ENCODE peak calls at places on chromosomes 13 and 19, in seven cellular contexts. P, H, T, J, B, A and M are unnamed samples.

GRCh38 chr13:48194392-48194754 is 38.6 kb upstream of the ITM2B start:
- DNase-seq in P (no peak), H (no peak), T (peak; percentile 59), J (no peak), B (no peak), A (no peak), M (no peak)

GRCh38 chr13:38821753-38822551 is 135.1 kb downstream of the FREM2 start:
- DNase-seq in P (no peak), H (peak; percentile 76), T (peak; percentile 78), J (no peak), B (no peak), A (no peak), M (no peak)

GRCh38 chr19:9793051-9793591 is 24.6 kb upstream of the ZNF846 start:
- DNase-seq in P (no peak), H (peak; percentile 58), T (peak; percentile 42), J (no peak), B (peak; percentile 27), A (no peak), M (peak; percentile 67)

GRCh38 chr19:54515156-54515555 is 12.5 kb downstream of the LAIR2 start:
- DNase-seq in P (no peak), H (no peak), T (no peak), J (no peak), B (no peak), A (no peak), M (no peak)

GRCh38 chr13:111011899-111012298 is 97.0 kb upstream of the ANKRD10 start:
- DNase-seq in P (no peak), H (no peak), T (peak; percentile 32), J (no peak), B (no peak), A (no peak), M (no peak)

GRCh38 chr19:15836595-15837398 is 21.3 kb upstream of the OR10H1 start:
- DNase-seq in P (peak; percentile 74), H (peak; percentile 95), T (peak; percentile 95), J (no peak), B (peak; percentile 96), A (no peak), M (peak; percentile 81)

GRCh38 chr13:27549406-27549981 is 70.8 kb downstream of the LNX2 start:
- DNase-seq in P (no peak), H (peak; percentile 99), T (peak; percentile 98), J (no peak), B (no peak), A (no peak), M (no peak)

GRCh38 chr19:10899171-10899653 is 27.9 kb downstream of the CARM1 start:
- DNase-seq in P (no peak), H (peak; percentile 45), T (peak; percentile 52), J (no peak), B (no peak), A (no peak), M (no peak)

GRCh38 chr13:26629260-26629659 is 71.8 kb downstream of the WASF3 start:
- DNase-seq in P (no peak), H (peak; percentile 9), T (peak; percentile 15), J (no peak), B (no peak), A (no peak), M (no peak)

GRCh38 chr19:11552666-11553372 is 6.2 kb downstream of the ELOF1 start:
- DNase-seq in P (no peak), H (no peak), T (no peak), J (no peak), B (no peak), A (no peak), M (no peak)

GRCh38 chr13:21124853-21125252 is 51.5 kb downstream of the SKA3 start:
- DNase-seq in P (no peak), H (peak; percentile 37), T (peak; percentile 79), J (peak; percentile 81), B (no peak), A (peak; percentile 20), M (no peak)

GRCh38 chr13:23579072-23579885 is 9.1 kb downstream of the TNFRSF19 start:
- DNase-seq in P (peak; percentile 56), H (peak; percentile 68), T (peak; percentile 88), J (peak; percentile 98), B (peak; percentile 90), A (peak; percentile 97), M (peak; percentile 97)

GRCh38 chr19:13751436-13751835 is 12.9 kb upstream of the MRI1 start:
- DNase-seq in P (no peak), H (no peak), T (no peak), J (no peak), B (no peak), A (no peak), M (no peak)

GRCh38 chr13:42574435-42575311 is 721 bp downstream of the TNFSF11 start:
- DNase-seq in P (no peak), H (no peak), T (peak; percentile 20), J (no peak), B (no peak), A (no peak), M (no peak)

GRCh38 chr19:1280588-1281269 is 4.9 kb upstream of the EFNA2 start:
- DNase-seq in P (no peak), H (no peak), T (no peak), J (no peak), B (no peak), A (no peak), M (no peak)

GRCh38 chr19:17420267-17420924 is 549 bp downstream of the MVB12A start:
- DNase-seq in P (no peak), H (peak; percentile 17), T (peak; percentile 31), J (no peak), B (no peak), A (peak; percentile 40), M (peak; percentile 37)

GRCh38 chr13:46149272-46150133 is 32.5 kb downstream of the LCP1 start:
- DNase-seq in P (peak; percentile 96), H (peak; percentile 88), T (peak; percentile 71), J (no peak), B (no peak), A (no peak), M (no peak)

GRCh38 chr19:30386551-30387143 is 14.5 kb downstream of the ZNF536 start:
- DNase-seq in P (no peak), H (no peak), T (no peak), J (peak; percentile 13), B (no peak), A (no peak), M (no peak)

GRCh38 chr19:15538774-15539173 is 30.4 kb downstream of the CYP4F22 start:
- DNase-seq in P (no peak), H (no peak), T (peak; percentile 25), J (no peak), B (no peak), A (no peak), M (no peak)

GRCh38 chr19:40460185-40460584 is 5.4 kb downstream of the BLVRB start:
- DNase-seq in P (no peak), H (no peak), T (no peak), J (no peak), B (no peak), A (no peak), M (no peak)

GRCh38 chr19:56119585-56119978 is 1.5 kb downstream of the ZNF787 start:
- DNase-seq in P (no peak), H (peak; percentile 52), T (peak; percentile 46), J (no peak), B (no peak), A (no peak), M (no peak)

GRCh38 chr19:52444506-52444905 is 8.8 kb upstream of the ZNF578 start:
- DNase-seq in P (no peak), H (no peak), T (no peak), J (no peak), B (no peak), A (no peak), M (no peak)

GRCh38 chr19:38173324-38174041 is 50.5 kb downstream of the DPF1 start:
- DNase-seq in P (peak; percentile 49), H (peak; percentile 95), T (peak; percentile 97), J (no peak), B (no peak), A (no peak), M (no peak)

GRCh38 chr13:31072041-31072440 is 89.7 kb downstream of the HSPH1 start:
- DNase-seq in P (no peak), H (no peak), T (no peak), J (no peak), B (no peak), A (no peak), M (no peak)

GRCh38 chr13:26929971-26930730 is 169.6 kb upstream of the GPR12 start:
- DNase-seq in P (peak; percentile 45), H (peak; percentile 36), T (peak; percentile 60), J (peak; percentile 88), B (peak; percentile 35), A (peak; percentile 88), M (peak; percentile 93)

DNA sequence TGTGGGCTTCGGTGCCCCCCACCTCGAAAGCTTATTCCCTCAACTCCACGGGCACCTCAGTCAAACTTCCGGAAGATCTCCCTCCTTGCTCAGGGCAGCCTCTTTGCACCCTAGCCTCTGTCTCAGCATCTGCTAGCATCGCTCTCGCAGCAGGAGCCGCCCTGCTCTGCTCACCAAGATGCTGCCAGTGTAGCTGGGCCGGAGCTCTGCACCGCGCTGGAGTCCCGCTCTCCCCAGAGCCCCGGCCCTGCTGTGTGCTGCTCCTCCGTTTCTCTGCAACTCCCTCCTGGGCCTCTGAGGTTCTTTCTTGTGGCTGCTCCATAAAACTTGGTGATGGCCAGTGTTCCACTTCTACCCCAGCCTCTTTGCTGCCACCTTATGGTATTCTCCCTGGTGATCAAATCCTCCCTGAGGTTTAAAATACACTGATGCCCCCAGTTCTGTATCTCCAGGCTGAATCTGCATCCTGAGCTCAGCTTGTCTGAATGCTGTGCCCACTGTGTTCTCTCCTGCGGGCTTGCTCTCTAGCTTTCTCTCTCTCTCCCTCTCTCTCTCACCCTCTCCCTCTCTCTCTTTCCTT is 198.0 kb downstream of the UQCRFS1 start:
- DNase-seq in P (no peak), H (no peak), T (no peak), J (no peak), B (no peak), A (no peak), M (no peak)
- TF ChIP-seq CTCF in P (no peak), H (no peak), T (no peak), J (no peak), B (no peak), A (no peak), M (no peak)

GRCh38 chr19:12672744-12673143 is 6.1 kb downstream of the WDR83 start:
- DNase-seq in P (no peak), H (no peak), T (no peak), J (no peak), B (no peak), A (no peak), M (no peak)
- TF ChIP-seq CTCF in P (no peak), H (no peak), T (no peak), J (no peak), B (no peak), A (no peak), M (no peak)

DNA sequence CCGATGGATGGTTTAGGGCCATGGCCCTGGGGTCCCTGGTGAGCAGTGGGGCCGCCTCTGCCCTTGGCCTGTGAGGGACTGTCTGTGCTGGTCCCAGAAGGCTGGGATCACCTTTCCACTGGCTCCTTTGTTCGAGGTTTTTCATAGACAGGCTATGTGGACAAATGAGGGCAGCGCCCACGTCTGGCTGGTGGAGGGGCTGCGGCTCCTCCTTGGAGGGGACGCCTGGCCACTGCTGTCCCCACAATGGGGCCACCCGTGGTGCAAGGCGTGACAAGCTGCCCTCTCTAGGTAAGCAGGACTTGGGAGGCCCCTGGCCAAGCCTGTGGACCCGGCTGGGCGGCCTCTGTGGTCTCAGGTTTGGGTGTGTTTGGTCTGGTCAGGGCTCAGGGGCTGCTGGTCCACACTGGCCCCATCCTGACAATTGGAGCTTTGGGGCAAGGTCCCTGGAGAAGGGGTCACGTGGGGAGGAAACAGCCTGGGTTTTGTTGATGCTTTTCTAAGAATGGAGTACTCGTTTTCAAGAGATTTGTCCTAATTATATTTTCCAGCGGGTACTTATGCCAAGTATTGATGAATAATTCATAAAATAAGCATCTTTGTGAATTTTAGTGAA is 33.3 kb downstream of the MCF2L start:
- DNase-seq in P (no peak), H (no peak), T (no peak), J (no peak), B (no peak), A (peak; percentile 51), M (no peak)
- TF ChIP-seq CTCF in P (peak; percentile 33), H (peak; percentile 37), T (no peak), J (peak; percentile 68), B (no peak), A (peak; percentile 41), M (peak; percentile 29)

GRCh38 chr19:49812997-49813861 is at the start of gene FUZ:
- DNase-seq in P (peak; percentile 98), H (peak; percentile 94), T (peak; percentile 96), J (peak; percentile 94), B (peak; percentile 94), A (peak; percentile 92), M (peak; percentile 93)
- TF ChIP-seq CTCF in P (peak; percentile 42), H (peak; percentile 34), T (peak; percentile 19), J (peak; percentile 60), B (peak; percentile 18), A (peak; percentile 37), M (no peak)